ENCODE peak calls at places on chromosomes 7 and 10, in nine cellular contexts. P is activated CD4-positive, alpha-beta T cell treated with anti-CD3 and anti-CD28 coated beads, Interleukin-2, amount 50 U/mL, for 4 hours; B is RPMI8226; Z is AG08395; E is CD8-positive, alpha-beta memory T cell; K is activated CD8-positive, alpha-beta memory T cell treated with anti-CD3 and anti-CD28 coated beads for 24 hours; Y is neural progenitor cell; F is cerebellar cortex; W is foreskin fibroblast. L is an unnamed sample.

GRCh38 chr7:25656581-25657026 is 428.3 kb upstream of the NPVF start:
- DNase-seq in P (no peak), B (no peak), F (peak; percentile 23), W (no peak), E (no peak), Z (peak; percentile 24), K (no peak), Y (no peak), L (no peak)

GRCh38 chr7:105619590-105619989 is 38.3 kb upstream of the EFCAB10 start:
- DNase-seq in Y (no peak), P (no peak), B (no peak), W (no peak), E (no peak), Z (no peak), F (no peak), K (no peak), L (no peak)

GRCh38 chr7:156234666-156235494 is 405.7 kb upstream of the RNF32 start:
- DNase-seq in K (peak; percentile 11), P (no peak), E (no peak), Y (no peak), Z (no peak), W (no peak), B (no peak), F (no peak), L (no peak)

GRCh38 chr7:156456503-156457115 is 184.0 kb upstream of the RNF32 start:
- DNase-seq in P (no peak), B (no peak), F (no peak), Z (no peak), K (peak; percentile 24), W (no peak), Y (no peak), E (no peak), L (no peak)

GRCh38 chr7:127158659-127159058 is 94.1 kb downstream of the GRM8 start:
- DNase-seq in W (no peak), P (no peak), Y (peak; percentile 52), E (no peak), Z (no peak), F (no peak), K (no peak), B (peak; percentile 11), L (no peak)

GRCh38 chr7:111198255-111198654 is 107.3 kb downstream of the LRRN3 start:
- DNase-seq in K (no peak), B (no peak), W (peak; percentile 96), P (no peak), F (no peak), E (no peak), Z (peak; percentile 87), Y (no peak), L (no peak)

GRCh38 chr10:65555192-65555591 is 1370.6 kb upstream of the LRRTM3 start:
- DNase-seq in B (no peak), P (no peak), Z (no peak), Y (peak; percentile 12), F (no peak), E (no peak), W (no peak), K (no peak), L (no peak)

GRCh38 chr10:48289652-48290238 is 15.2 kb upstream of the FRMPD2 start:
- DNase-seq in F (peak; percentile 65), B (peak; percentile 54), W (peak; percentile 35), Z (peak; percentile 63), E (peak; percentile 25), P (peak; percentile 28), Y (peak; percentile 85), K (peak; percentile 75), L (peak; percentile 76)

GRCh38 chr7:15367897-15368296 is 193.9 kb downstream of the AGMO start:
- DNase-seq in B (no peak), W (no peak), E (no peak), Y (no peak), F (no peak), K (no peak), Z (no peak), P (no peak), L (no peak)

GRCh38 chr7:1593091-1593866 is 23.4 kb upstream of the PSMG3 start:
- DNase-seq in F (peak; percentile 6), E (no peak), K (no peak), B (peak; percentile 68), Z (no peak), Y (no peak), P (no peak), W (no peak), L (no peak)

GRCh38 chr10:22894714-22895113 is 33.1 kb upstream of the ARMC3 start:
- DNase-seq in F (no peak), Y (no peak), P (no peak), Z (no peak), K (no peak), W (peak; percentile 5), B (peak; percentile 61), E (no peak), L (no peak)

GRCh38 chr7:135774284-135774683 is 25.7 kb upstream of the FAM180A start:
- DNase-seq in W (peak; percentile 65), Z (peak; percentile 90), K (no peak), F (no peak), P (no peak), B (no peak), Y (no peak), E (no peak), L (no peak)

GRCh38 chr7:129969881-129970446 is 17.2 kb upstream of the UBE2H start:
- DNase-seq in Z (peak; percentile 58), E (no peak), Y (no peak), K (no peak), W (peak; percentile 38), F (no peak), P (no peak), B (no peak), L (no peak)

GRCh38 chr10:48722153-48722861 is 37.6 kb downstream of the WDFY4 start:
- DNase-seq in F (no peak), Z (no peak), E (no peak), P (no peak), B (no peak), W (no peak), Y (no peak), K (no peak), L (no peak)

L was measured in WTC11.